ENCODE peak calls at places on chromosomes 4 and X, in ten cellular contexts. One of them, this sample, is unnamed. For H3K36me3, the result is how much of the 10 kb centered on the place peaks cover.

GRCh38 chrX:151973851-151974335 is 583 bp downstream of the GABRE start:
- DNase-seq in tibial artery: peak
- DNase-seq in stomach: no peak
- DNase-seq in CD4-positive, alpha-beta memory T cell: no peak
- DNase-seq in DND-41: no peak
- DNase-seq in thyroid gland: peak
- DNase-seq in left ventricle myocardium inferior: peak
- DNase-seq in bronchial epithelial cell: peak
- DNase-seq in heart right ventricle: peak
- DNase-seq in adipocyte: peak
- DNase-seq in this sample: peak

GRCh38 chr4:47612116-47613023 is 127.3 kb downstream of the ATP10D start:
- DNase-seq in thyroid gland: no peak
- DNase-seq in left ventricle myocardium inferior: no peak
- DNase-seq in CD4-positive, alpha-beta memory T cell: no peak
- DNase-seq in heart right ventricle: no peak
- DNase-seq in adipocyte: no peak
- DNase-seq in DND-41: no peak
- DNase-seq in bronchial epithelial cell: no peak
- DNase-seq in tibial artery: no peak
- DNase-seq in stomach: no peak
- DNase-seq in this sample: no peak

GRCh38 chr4:155208258-155209054 is at the start of gene NPY2R:
- DNase-seq in bronchial epithelial cell: no peak
- DNase-seq in heart right ventricle: peak
- DNase-seq in thyroid gland: peak
- DNase-seq in tibial artery: no peak
- DNase-seq in left ventricle myocardium inferior: no peak
- DNase-seq in stomach: no peak
- DNase-seq in adipocyte: peak
- DNase-seq in CD4-positive, alpha-beta memory T cell: no peak
- DNase-seq in DND-41: no peak
- DNase-seq in this sample: peak

GRCh38 chr4:80073362-80074008 is 456 bp upstream of the ANTXR2 start:
- DNase-seq in DND-41: peak
- DNase-seq in thyroid gland: no peak
- DNase-seq in stomach: no peak
- DNase-seq in tibial artery: no peak
- DNase-seq in CD4-positive, alpha-beta memory T cell: peak
- DNase-seq in adipocyte: no peak
- DNase-seq in left ventricle myocardium inferior: no peak
- DNase-seq in heart right ventricle: no peak
- DNase-seq in bronchial epithelial cell: no peak
- DNase-seq in this sample: no peak

GRCh38 chr4:40307627-40308497 is 27.3 kb upstream of the CHRNA9 start:
- DNase-seq in heart right ventricle: peak
- DNase-seq in thyroid gland: no peak
- DNase-seq in left ventricle myocardium inferior: peak
- DNase-seq in stomach: peak
- DNase-seq in adipocyte: no peak
- DNase-seq in bronchial epithelial cell: no peak
- DNase-seq in DND-41: peak
- DNase-seq in CD4-positive, alpha-beta memory T cell: peak
- DNase-seq in tibial artery: no peak
- DNase-seq in this sample: no peak

GRCh38 chrX:22963186-22963585 is 36.6 kb upstream of the DDX53 start:
- DNase-seq in CD4-positive, alpha-beta memory T cell: no peak
- DNase-seq in DND-41: no peak
- DNase-seq in thyroid gland: no peak
- DNase-seq in heart right ventricle: no peak
- DNase-seq in bronchial epithelial cell: no peak
- DNase-seq in stomach: no peak
- DNase-seq in tibial artery: no peak
- DNase-seq in left ventricle myocardium inferior: no peak
- DNase-seq in adipocyte: no peak
- DNase-seq in this sample: no peak

GRCh38 chr4:87848622-87849351 is 16.0 kb downstream of the MEPE start:
- DNase-seq in left ventricle myocardium inferior: peak
- DNase-seq in tibial artery: peak
- DNase-seq in bronchial epithelial cell: peak
- DNase-seq in stomach: peak
- DNase-seq in thyroid gland: peak
- DNase-seq in CD4-positive, alpha-beta memory T cell: peak
- DNase-seq in DND-41: peak
- DNase-seq in heart right ventricle: no peak
- DNase-seq in adipocyte: peak
- DNase-seq in this sample: peak

GRCh38 chr4:6423575-6423974 is 48.8 kb downstream of the PPP2R2C start:
- DNase-seq in bronchial epithelial cell: no peak
- DNase-seq in DND-41: no peak
- DNase-seq in left ventricle myocardium inferior: no peak
- DNase-seq in heart right ventricle: no peak
- DNase-seq in thyroid gland: no peak
- DNase-seq in CD4-positive, alpha-beta memory T cell: no peak
- DNase-seq in stomach: no peak
- DNase-seq in tibial artery: no peak
- DNase-seq in adipocyte: no peak
- DNase-seq in this sample: no peak

GRCh38 chr4:71333960-71334951 is 4.6 kb upstream of the SLC4A4 start:
- DNase-seq in CD4-positive, alpha-beta memory T cell: no peak
- DNase-seq in bronchial epithelial cell: peak
- DNase-seq in left ventricle myocardium inferior: no peak
- DNase-seq in heart right ventricle: no peak
- DNase-seq in thyroid gland: no peak
- DNase-seq in DND-41: no peak
- DNase-seq in tibial artery: no peak
- DNase-seq in stomach: no peak
- DNase-seq in adipocyte: peak
- DNase-seq in this sample: no peak

GRCh38 chr4:87009095-87009648 is 74.4 kb downstream of the AFF1 start:
- DNase-seq in heart right ventricle: no peak
- DNase-seq in tibial artery: no peak
- DNase-seq in bronchial epithelial cell: peak
- DNase-seq in stomach: no peak
- DNase-seq in DND-41: peak
- DNase-seq in CD4-positive, alpha-beta memory T cell: no peak
- DNase-seq in left ventricle myocardium inferior: no peak
- DNase-seq in thyroid gland: no peak
- DNase-seq in adipocyte: no peak
- DNase-seq in this sample: no peak

GRCh38 chr4:121669163-121669550 is 27.6 kb downstream of the ANXA5 start:
- DNase-seq in left ventricle myocardium inferior: no peak
- DNase-seq in CD4-positive, alpha-beta memory T cell: no peak
- DNase-seq in DND-41: no peak
- DNase-seq in adipocyte: peak
- DNase-seq in heart right ventricle: no peak
- DNase-seq in bronchial epithelial cell: no peak
- DNase-seq in thyroid gland: no peak
- DNase-seq in stomach: no peak
- DNase-seq in tibial artery: no peak
- DNase-seq in this sample: no peak

GRCh38 chrX:129534816-129535578 is 5.1 kb upstream of the OCRL start:
- DNase-seq in DND-41: no peak
- DNase-seq in adipocyte: peak
- DNase-seq in thyroid gland: no peak
- DNase-seq in stomach: no peak
- DNase-seq in left ventricle myocardium inferior: no peak
- DNase-seq in heart right ventricle: no peak
- DNase-seq in CD4-positive, alpha-beta memory T cell: no peak
- DNase-seq in bronchial epithelial cell: peak
- DNase-seq in tibial artery: no peak
- DNase-seq in this sample: no peak

GRCh38 chr4:116357758-116358157 is 727.6 kb downstream of the TRAM1L1 start:
- DNase-seq in tibial artery: no peak
- DNase-seq in heart right ventricle: no peak
- DNase-seq in bronchial epithelial cell: peak
- DNase-seq in left ventricle myocardium inferior: no peak
- DNase-seq in adipocyte: no peak
- DNase-seq in CD4-positive, alpha-beta memory T cell: peak
- DNase-seq in stomach: peak
- DNase-seq in DND-41: peak
- DNase-seq in thyroid gland: no peak
- DNase-seq in this sample: peak

GRCh38 chr4:157300678-157301077 is 80.2 kb downstream of the GRIA2 start:
- DNase-seq in CD4-positive, alpha-beta memory T cell: no peak
- DNase-seq in heart right ventricle: no peak
- DNase-seq in thyroid gland: no peak
- DNase-seq in stomach: no peak
- DNase-seq in adipocyte: no peak
- DNase-seq in left ventricle myocardium inferior: no peak
- DNase-seq in tibial artery: no peak
- DNase-seq in bronchial epithelial cell: no peak
- DNase-seq in DND-41: no peak
- DNase-seq in this sample: no peak

GRCh38 chrX:52031371-52031770 is 37.6 kb downstream of the MAGED4B start:
- DNase-seq in bronchial epithelial cell: no peak
- DNase-seq in adipocyte: no peak
- DNase-seq in CD4-positive, alpha-beta memory T cell: no peak
- DNase-seq in stomach: no peak
- DNase-seq in DND-41: no peak
- DNase-seq in heart right ventricle: no peak
- DNase-seq in left ventricle myocardium inferior: no peak
- DNase-seq in tibial artery: no peak
- DNase-seq in thyroid gland: no peak
- DNase-seq in this sample: no peak

GRCh38 chrX:32871636-32872035 is 339.7 kb downstream of the DMD start:
- DNase-seq in DND-41: no peak
- DNase-seq in stomach: no peak
- DNase-seq in left ventricle myocardium inferior: no peak
- DNase-seq in bronchial epithelial cell: peak
- DNase-seq in CD4-positive, alpha-beta memory T cell: no peak
- DNase-seq in heart right ventricle: no peak
- DNase-seq in thyroid gland: no peak
- DNase-seq in adipocyte: no peak
- DNase-seq in tibial artery: no peak
- DNase-seq in this sample: no peak

GRCh38 chrX:13029831-13030771 is 14.3 kb downstream of the FAM9C start:
- DNase-seq in adipocyte: no peak
- DNase-seq in bronchial epithelial cell: no peak
- DNase-seq in left ventricle myocardium inferior: no peak
- DNase-seq in thyroid gland: no peak
- DNase-seq in DND-41: no peak
- DNase-seq in stomach: no peak
- DNase-seq in heart right ventricle: no peak
- DNase-seq in tibial artery: no peak
- DNase-seq in CD4-positive, alpha-beta memory T cell: no peak
- DNase-seq in this sample: no peak

GRCh38 chrX:77689376-77689775 is 96.6 kb downstream of the ATRX start:
- DNase-seq in left ventricle myocardium inferior: no peak
- DNase-seq in adipocyte: no peak
- DNase-seq in CD4-positive, alpha-beta memory T cell: no peak
- DNase-seq in thyroid gland: no peak
- DNase-seq in heart right ventricle: no peak
- DNase-seq in tibial artery: no peak
- DNase-seq in stomach: no peak
- DNase-seq in DND-41: no peak
- DNase-seq in bronchial epithelial cell: no peak
- DNase-seq in this sample: no peak
- H3K4me3 ChIP-seq in left ventricle myocardium inferior: no peak
- H3K4me3 ChIP-seq in adipocyte: no peak
- H3K4me3 ChIP-seq in CD4-positive, alpha-beta memory T cell: no peak
- H3K4me3 ChIP-seq in thyroid gland: no peak
- H3K4me3 ChIP-seq in heart right ventricle: no peak
- H3K4me3 ChIP-seq in tibial artery: no peak
- H3K4me3 ChIP-seq in stomach: no peak
- H3K4me3 ChIP-seq in DND-41: no peak
- H3K4me3 ChIP-seq in bronchial epithelial cell: no peak
- H3K4me3 ChIP-seq in this sample: no peak

GRCh38 chr4:75976177-75976576 is 14.6 kb downstream of the SDAD1 start:
- DNase-seq in stomach: no peak
- DNase-seq in tibial artery: no peak
- DNase-seq in DND-41: no peak
- DNase-seq in bronchial epithelial cell: no peak
- DNase-seq in adipocyte: no peak
- DNase-seq in left ventricle myocardium inferior: no peak
- DNase-seq in thyroid gland: no peak
- DNase-seq in CD4-positive, alpha-beta memory T cell: no peak
- DNase-seq in heart right ventricle: no peak
- DNase-seq in this sample: no peak

GRCh38 chr4:75968084-75968483 is 22.7 kb downstream of the SDAD1 start:
- DNase-seq in adipocyte: no peak
- DNase-seq in CD4-positive, alpha-beta memory T cell: no peak
- DNase-seq in tibial artery: no peak
- DNase-seq in heart right ventricle: no peak
- DNase-seq in bronchial epithelial cell: no peak
- DNase-seq in left ventricle myocardium inferior: no peak
- DNase-seq in DND-41: no peak
- DNase-seq in stomach: no peak
- DNase-seq in thyroid gland: no peak
- DNase-seq in this sample: no peak

GRCh38 chr4:75973770-75974169 is 17.0 kb downstream of the SDAD1 start:
- DNase-seq in adipocyte: no peak
- DNase-seq in bronchial epithelial cell: no peak
- DNase-seq in stomach: no peak
- DNase-seq in heart right ventricle: no peak
- DNase-seq in tibial artery: no peak
- DNase-seq in DND-41: no peak
- DNase-seq in left ventricle myocardium inferior: no peak
- DNase-seq in thyroid gland: no peak
- DNase-seq in CD4-positive, alpha-beta memory T cell: no peak
- DNase-seq in this sample: no peak
- H3K36me3 ChIP-seq in adipocyte: half or more
- H3K36me3 ChIP-seq in bronchial epithelial cell: under half
- H3K36me3 ChIP-seq in stomach: half or more
- H3K36me3 ChIP-seq in heart right ventricle: half or more
- H3K36me3 ChIP-seq in tibial artery: half or more
- H3K36me3 ChIP-seq in DND-41: half or more
- H3K36me3 ChIP-seq in left ventricle myocardium inferior: half or more
- H3K36me3 ChIP-seq in thyroid gland: half or more
- H3K36me3 ChIP-seq in CD4-positive, alpha-beta memory T cell: half or more
- H3K36me3 ChIP-seq in this sample: under half

DNA sequence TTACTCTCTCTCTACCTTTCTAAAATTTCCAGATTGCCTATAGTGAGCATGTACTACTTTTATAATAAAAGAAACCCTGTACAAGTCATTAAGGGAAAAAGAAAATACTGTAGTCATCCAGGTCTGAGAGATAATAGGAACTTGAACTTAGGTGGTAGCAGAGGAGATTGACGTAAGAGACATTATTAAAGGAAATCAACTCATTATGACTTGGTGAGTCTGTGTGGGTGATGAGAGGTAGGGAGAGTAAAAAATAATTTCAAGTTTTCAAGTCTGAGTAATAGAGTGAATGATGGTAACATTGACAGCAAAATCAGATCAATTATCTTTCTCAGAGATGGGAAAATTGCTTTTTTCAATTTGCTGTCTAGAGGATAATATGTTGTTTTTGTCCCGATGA is 44.0 kb upstream of the ZCCHC12 start:
- DNase-seq in heart right ventricle: no peak
- DNase-seq in CD4-positive, alpha-beta memory T cell: no peak
- DNase-seq in adipocyte: no peak
- DNase-seq in bronchial epithelial cell: no peak
- DNase-seq in thyroid gland: no peak
- DNase-seq in DND-41: no peak
- DNase-seq in tibial artery: no peak
- DNase-seq in stomach: no peak
- DNase-seq in left ventricle myocardium inferior: no peak
- DNase-seq in this sample: no peak
- H3K4me3 ChIP-seq in heart right ventricle: no peak
- H3K4me3 ChIP-seq in CD4-positive, alpha-beta memory T cell: no peak
- H3K4me3 ChIP-seq in adipocyte: no peak
- H3K4me3 ChIP-seq in bronchial epithelial cell: no peak
- H3K4me3 ChIP-seq in thyroid gland: no peak
- H3K4me3 ChIP-seq in DND-41: no peak
- H3K4me3 ChIP-seq in tibial artery: no peak
- H3K4me3 ChIP-seq in stomach: no peak
- H3K4me3 ChIP-seq in left ventricle myocardium inferior: no peak
- H3K4me3 ChIP-seq in this sample: no peak

GRCh38 chrX:71607488-71607887 is 10.8 kb downstream of the CXCR3 start:
- DNase-seq in bronchial epithelial cell: no peak
- DNase-seq in adipocyte: no peak
- DNase-seq in heart right ventricle: no peak
- DNase-seq in left ventricle myocardium inferior: no peak
- DNase-seq in DND-41: no peak
- DNase-seq in thyroid gland: no peak
- DNase-seq in tibial artery: no peak
- DNase-seq in CD4-positive, alpha-beta memory T cell: no peak
- DNase-seq in stomach: no peak
- DNase-seq in this sample: no peak
- H3K36me3 ChIP-seq in bronchial epithelial cell: under half
- H3K36me3 ChIP-seq in adipocyte: half or more
- H3K36me3 ChIP-seq in heart right ventricle: under half
- H3K36me3 ChIP-seq in left ventricle myocardium inferior: half or more
- H3K36me3 ChIP-seq in DND-41: half or more
- H3K36me3 ChIP-seq in thyroid gland: under half
- H3K36me3 ChIP-seq in tibial artery: half or more
- H3K36me3 ChIP-seq in CD4-positive, alpha-beta memory T cell: under half
- H3K36me3 ChIP-seq in stomach: under half
- H3K36me3 ChIP-seq in this sample: under half

This sample was measured in testis.